ENCODE peak calls at places on chromosomes 6 and 20, in nine cellular contexts. O is sigmoid colon, Q is K562, C is endothelial cell of umbilical vein, H is Panc1, M is H1, W is prostate gland, Z is HepG2, B is GM12878. G is an unnamed sample. For H3K9me3, the result is how much of the 10 kb centered on the place peaks cover.

GRCh38 chr6:45687570-45687969 is 309.8 kb upstream of the SUPT3H start:
- DNase-seq in O (no peak), Q (no peak), C (no peak), H (no peak), M (no peak), W (no peak), Z (no peak), B (no peak), G (no peak)

GRCh38 chr6:18215436-18215835 is 48.9 kb downstream of the DEK start:
- DNase-seq in O (no peak), Q (no peak), C (no peak), H (no peak), M (no peak), W (no peak), Z (no peak), B (no peak), G (no peak)

GRCh38 chr20:40551125-40551530 is 137.9 kb downstream of the MAFB start:
- DNase-seq in O (no peak), Q (no peak), C (no peak), H (no peak), M (no peak), W (no peak), Z (no peak), B (no peak), G (no peak)

GRCh38 chr20:51469046-51469445 is 73.5 kb downstream of the NFATC2 start:
- DNase-seq in O (no peak), Q (no peak), C (no peak), H (no peak), M (no peak), W (no peak), Z (no peak), B (no peak), G (no peak)

GRCh38 chr6:44050872-44051421 is 76.3 kb downstream of the MRPL14 start:
- DNase-seq in O (no peak), Q (no peak), C (no peak), H (no peak), M (no peak), W (no peak), Z (no peak), B (no peak), G (no peak)

GRCh38 chr6:131199568-131200272 is 64.5 kb downstream of the AKAP7 start:
- DNase-seq in O (no peak), Q (peak), C (peak), H (peak), M (peak), W (no peak), Z (peak), B (peak), G (no peak)

GRCh38 chr6:51932956-51933355 is 154.5 kb downstream of the PKHD1 start:
- DNase-seq in O (no peak), Q (no peak), C (no peak), H (no peak), M (no peak), W (no peak), Z (no peak), B (no peak), G (no peak)

GRCh38 chr20:39993737-39994136 is 695.3 kb downstream of the MAFB start:
- DNase-seq in O (no peak), Q (no peak), C (no peak), H (no peak), M (no peak), W (no peak), Z (no peak), B (no peak), G (no peak)

GRCh38 chr6:110689275-110689935 is 125.9 kb downstream of the CDK19 start:
- DNase-seq in O (no peak), Q (no peak), C (no peak), H (no peak), M (no peak), W (peak), Z (no peak), B (no peak), G (no peak)

GRCh38 chr20:49422176-49422575 is 60.3 kb downstream of the KCNB1 start:
- DNase-seq in O (no peak), Q (no peak), C (no peak), H (no peak), M (no peak), W (no peak), Z (no peak), B (no peak), G (no peak)

GRCh38 chr20:40856653-40857052 is 167.6 kb upstream of the MAFB start:
- DNase-seq in O (no peak), Q (no peak), C (no peak), H (no peak), M (no peak), W (no peak), Z (no peak), B (no peak), G (no peak)

DNA sequence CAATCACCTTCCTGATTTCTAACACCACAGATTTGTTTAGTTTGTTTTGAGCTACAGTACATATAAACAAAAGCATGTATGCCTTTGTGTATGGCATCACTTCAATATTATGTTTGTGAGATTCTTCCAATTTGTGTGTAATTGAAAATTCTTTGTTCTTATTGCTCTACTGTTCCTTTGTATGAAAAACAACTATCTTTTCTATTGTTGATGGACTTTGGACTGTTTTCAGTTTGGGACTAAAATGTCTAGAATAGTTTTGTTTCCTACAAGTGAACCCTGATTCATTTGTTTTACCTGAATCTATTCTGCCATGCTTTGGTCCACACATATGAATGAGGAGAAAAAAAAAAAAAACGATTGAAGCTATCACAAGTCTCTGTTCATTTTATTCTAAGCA is 21.2 kb upstream of the ZNF184 start:
- DNase-seq in O (no peak), Q (no peak), C (no peak), H (no peak), M (no peak), W (no peak), Z (no peak), B (no peak), G (no peak)
- TF ChIP-seq POLR2AphosphoS5 in O (no peak), Q (no peak), C (no peak), H (no peak), M (no peak), W (no peak), Z (no peak), B (no peak), G (no peak)

DNA sequence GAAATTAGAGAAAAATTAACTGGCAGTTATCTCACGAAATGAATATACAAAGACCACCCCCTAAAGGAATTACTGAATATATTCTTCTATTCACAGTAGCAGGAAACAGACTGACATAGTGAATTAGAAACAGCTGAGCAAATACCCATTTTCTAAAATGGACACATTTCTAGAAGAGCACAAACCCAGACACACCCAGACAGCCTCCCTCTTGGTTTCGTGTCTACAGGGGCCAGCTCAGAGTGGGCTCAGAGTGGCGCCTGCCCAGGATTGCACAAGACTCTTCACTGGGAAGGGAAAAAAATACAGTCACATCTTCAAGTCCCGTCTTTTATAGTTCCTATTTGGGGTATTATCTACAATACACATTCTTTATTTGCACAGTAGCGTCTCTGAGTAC is 246.2 kb upstream of the AFDN start:
- DNase-seq in O (no peak), Q (no peak), C (no peak), H (no peak), M (no peak), W (no peak), Z (no peak), B (no peak), G (no peak)
- H3K9me3 ChIP-seq in O (under half), Q (under half), C (under half), H (under half), M (under half), W (under half), Z (under half), B (under half), G (under half)

DNA sequence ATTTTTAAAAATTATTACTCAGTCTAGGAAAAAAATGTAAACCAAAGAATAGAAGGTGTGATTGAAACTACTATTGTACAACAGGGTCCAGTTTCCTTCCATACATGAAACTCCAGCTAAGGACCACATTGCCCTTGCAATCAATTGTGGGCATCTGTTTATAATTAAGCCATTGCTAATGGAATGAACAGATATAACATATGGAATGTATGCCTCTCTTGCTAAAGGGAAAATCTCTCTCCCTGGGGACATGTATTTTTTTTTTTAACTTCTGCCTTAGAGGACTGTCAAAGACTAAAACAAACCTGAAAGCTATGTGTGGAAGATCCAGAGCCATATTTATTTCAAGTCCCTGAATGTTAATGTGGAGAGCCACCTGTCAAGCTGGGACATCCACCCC is 336.8 kb upstream of the MANEA start:
- DNase-seq in O (no peak), Q (no peak), C (no peak), H (no peak), M (no peak), W (no peak), Z (no peak), B (no peak), G (no peak)
- TF ChIP-seq POLR2AphosphoS5 in O (no peak), Q (no peak), C (no peak), H (no peak), M (no peak), W (no peak), Z (no peak), B (no peak), G (no peak)

DNA sequence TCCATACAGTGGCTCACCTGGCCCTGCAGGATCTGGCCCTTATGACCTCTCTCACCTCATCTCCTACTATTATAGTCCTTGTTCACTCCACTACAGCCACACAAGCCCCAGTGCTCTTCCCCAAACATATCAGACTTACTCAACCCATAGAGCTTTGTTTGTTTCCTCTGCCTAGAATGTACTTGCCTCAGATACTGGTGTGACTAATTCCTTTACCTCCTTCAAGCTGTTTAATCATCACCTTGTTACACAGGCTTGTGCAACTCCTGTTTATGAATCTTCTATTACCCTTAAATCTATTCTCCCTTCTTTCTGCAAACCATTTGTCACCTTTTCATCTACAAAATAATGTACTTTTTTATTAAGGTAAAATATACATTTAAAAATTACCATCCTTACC is 3.2 kb downstream of the DEFB125 start:
- DNase-seq in O (no peak), Q (no peak), C (no peak), H (peak), M (no peak), W (no peak), Z (no peak), B (no peak), G (no peak)
- H3K9me3 ChIP-seq in O (under half), Q (under half), C (under half), H (under half), M (under half), W (under half), Z (under half), B (under half), G (under half)

GRCh38 chr6:108958900-108959770 is 110.9 kb downstream of the ARMC2 start:
- DNase-seq in O (no peak), Q (no peak), C (no peak), H (no peak), M (no peak), W (no peak), Z (no peak), B (no peak), G (no peak)

GRCh38 chr6:108961077-108961476 is 112.9 kb downstream of the ARMC2 start:
- DNase-seq in O (no peak), Q (no peak), C (no peak), H (no peak), M (no peak), W (no peak), Z (no peak), B (no peak), G (no peak)

GRCh38 chr6:108961985-108962384 is 113.8 kb downstream of the ARMC2 start:
- DNase-seq in O (no peak), Q (no peak), C (peak), H (no peak), M (no peak), W (no peak), Z (no peak), B (no peak), G (no peak)

GRCh38 chr6:108959972-108960582 is 111.9 kb downstream of the ARMC2 start:
- DNase-seq in O (no peak), Q (no peak), C (no peak), H (no peak), M (no peak), W (no peak), Z (no peak), B (no peak), G (no peak)

GRCh38 chr6:108960601-108961000 is 112.4 kb downstream of the ARMC2 start:
- DNase-seq in O (no peak), Q (no peak), C (no peak), H (no peak), M (no peak), W (no peak), Z (no peak), B (no peak), G (no peak)
- TF ChIP-seq POLR2AphosphoS5 in O (peak), Q (no peak), C (no peak), H (no peak), M (no peak), W (no peak), Z (no peak), B (no peak), G (no peak)

GRCh38 chr6:168546173-168546572 is 105.2 kb downstream of the SMOC2 start:
- DNase-seq in O (no peak), Q (no peak), C (no peak), H (no peak), M (no peak), W (no peak), Z (no peak), B (no peak), G (no peak)
- H3K9me3 ChIP-seq in O (under half), Q (under half), C (under half), H (under half), M (under half), W (under half), Z (under half), B (under half), G (under half)

GRCh38 chr6:169213814-169214520 is 39.7 kb downstream of the THBS2 start:
- DNase-seq in O (peak), Q (no peak), C (no peak), H (no peak), M (no peak), W (no peak), Z (no peak), B (no peak), G (no peak)

GRCh38 chr6:169212897-169213813 is 40.5 kb downstream of the THBS2 start:
- DNase-seq in O (peak), Q (peak), C (peak), H (peak), M (peak), W (peak), Z (peak), B (peak), G (peak)

GRCh38 chr6:169216830-169217229 is 36.8 kb downstream of the THBS2 start:
- DNase-seq in O (peak), Q (no peak), C (no peak), H (no peak), M (no peak), W (no peak), Z (no peak), B (no peak), G (no peak)

GRCh38 chr6:169217972-169218371 is 35.7 kb downstream of the THBS2 start:
- DNase-seq in O (no peak), Q (no peak), C (no peak), H (no peak), M (no peak), W (no peak), Z (no peak), B (no peak), G (no peak)

DNA sequence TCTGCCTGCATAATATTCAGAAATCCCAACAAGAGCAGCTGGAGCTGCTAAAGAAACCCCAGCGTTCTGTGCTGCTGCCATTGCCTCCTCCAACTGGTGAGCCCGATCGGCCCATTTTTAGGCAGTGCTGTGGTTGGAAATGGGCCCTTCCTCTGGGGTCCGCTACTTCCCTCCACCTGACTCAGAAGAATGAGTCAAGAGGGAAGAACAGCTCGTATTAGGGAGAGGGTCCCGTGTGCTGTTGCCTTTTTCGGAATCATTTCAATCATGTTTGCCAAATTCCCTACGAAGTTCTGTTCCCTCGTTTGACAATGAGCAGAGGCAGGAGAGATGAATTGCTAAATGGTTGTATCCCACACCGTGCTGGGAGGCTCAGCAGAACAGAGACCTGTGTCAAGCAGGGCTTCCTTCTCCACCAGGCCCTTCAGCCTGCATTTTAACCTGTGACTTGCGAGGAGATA is 38.4 kb downstream of the THBS2 start:
- DNase-seq in O (peak), Q (no peak), C (no peak), H (no peak), M (no peak), W (no peak), Z (no peak), B (no peak), G (no peak)
- TF ChIP-seq POLR2AphosphoS5 in O (peak), Q (no peak), C (no peak), H (no peak), M (no peak), W (no peak), Z (no peak), B (no peak), G (no peak)